ENCODE peak calls at places on chromosome 17, in seven cellular contexts. J, X, B, I, H, E and F are unnamed samples. For H3K9me2, the result is how much of the 10 kb centered on the place peaks cover.

GRCh38 chr17:1179635-1180433 is at the start of gene ABR:
- DNase-seq in J (peak), X (no peak), B (peak), I (no peak), H (no peak), E (peak), F (peak)

GRCh38 chr17:14311186-14311705 is 10.4 kb downstream of the HS3ST3B1 start:
- DNase-seq in J (no peak), X (no peak), B (no peak), I (no peak), H (no peak), E (no peak), F (no peak)

GRCh38 chr17:550776-551175 is 163.9 kb downstream of the VPS53 start:
- DNase-seq in J (no peak), X (no peak), B (peak), I (no peak), H (no peak), E (no peak), F (no peak)

GRCh38 chr17:82909322-82909904 is 69.6 kb upstream of the ZNF750 start:
- DNase-seq in J (no peak), X (no peak), B (no peak), I (no peak), H (no peak), E (no peak), F (no peak)

GRCh38 chr17:1597861-1598342 is 30.7 kb downstream of the SLC43A2 start:
- DNase-seq in J (peak), X (no peak), B (no peak), I (no peak), H (no peak), E (no peak), F (no peak)

GRCh38 chr17:6426356-6427101 is 8.4 kb downstream of the AIPL1 start:
- DNase-seq in J (no peak), X (no peak), B (no peak), I (no peak), H (no peak), E (no peak), F (no peak)

GRCh38 chr17:45740553-45741330 is 43.4 kb upstream of the CRHR1 start:
- DNase-seq in J (peak), X (no peak), B (peak), I (peak), H (peak), E (peak), F (peak)

GRCh38 chr17:61534414-61534813 is 56.6 kb downstream of the NACA2 start:
- DNase-seq in J (no peak), X (no peak), B (no peak), I (no peak), H (no peak), E (no peak), F (no peak)

GRCh38 chr17:42579794-42580551 is 2.4 kb upstream of the PSMC3IP start:
- DNase-seq in J (no peak), X (no peak), B (no peak), I (no peak), H (no peak), E (no peak), F (no peak)

GRCh38 chr17:67671492-67671891 is 46.2 kb upstream of the NOL11 start:
- DNase-seq in J (no peak), X (no peak), B (no peak), I (no peak), H (no peak), E (no peak), F (no peak)

GRCh38 chr17:6724009-6724408 is 10.8 kb upstream of the SLC13A5 start:
- DNase-seq in J (no peak), X (no peak), B (no peak), I (no peak), H (no peak), E (no peak), F (no peak)

GRCh38 chr17:19387921-19388521 is 1.0 kb upstream of the MFAP4 start:
- DNase-seq in J (peak), X (peak), B (peak), I (no peak), H (no peak), E (no peak), F (no peak)

GRCh38 chr17:64019486-64020067 is 856 bp downstream of the ICAM2 start:
- DNase-seq in J (no peak), X (no peak), B (no peak), I (no peak), H (peak), E (no peak), F (no peak)

GRCh38 chr17:27398691-27399090 is 57.6 kb upstream of the KSR1 start:
- DNase-seq in J (no peak), X (no peak), B (no peak), I (no peak), H (no peak), E (no peak), F (no peak)

GRCh38 chr17:32341857-32342602 is at the start of gene C17orf75:
- DNase-seq in J (peak), X (no peak), B (peak), I (peak), H (peak), E (peak), F (peak)

GRCh38 chr17:59803377-59803757 is 89.4 kb downstream of the TUBD1 start:
- DNase-seq in J (no peak), X (peak), B (no peak), I (no peak), H (no peak), E (peak), F (no peak)

GRCh38 chr17:13484020-13484419 is 117.7 kb downstream of the HS3ST3A1 start:
- DNase-seq in J (no peak), X (no peak), B (peak), I (no peak), H (no peak), E (no peak), F (no peak)

GRCh38 chr17:79844869-79845600 is 5.8 kb upstream of the CBX4 start:
- DNase-seq in J (peak), X (no peak), B (peak), I (no peak), H (peak), E (peak), F (peak)

GRCh38 chr17:58537266-58537665 is 22.8 kb upstream of the MTMR4 start:
- DNase-seq in J (no peak), X (no peak), B (no peak), I (no peak), H (no peak), E (no peak), F (no peak)

GRCh38 chr17:72976971-72977767 is 115.3 kb downstream of the SLC39A11 start:
- DNase-seq in J (peak), X (peak), B (peak), I (peak), H (no peak), E (peak), F (no peak)

GRCh38 chr17:2931901-2932300 is 131.5 kb downstream of the OR1D5 start:
- DNase-seq in J (no peak), X (no peak), B (no peak), I (no peak), H (no peak), E (no peak), F (no peak)

GRCh38 chr17:81374890-81375289 is 20.4 kb upstream of the BAHCC1 start:
- DNase-seq in J (no peak), X (no peak), B (no peak), I (no peak), H (no peak), E (no peak), F (no peak)

GRCh38 chr17:81370304-81370703 is 25.0 kb upstream of the BAHCC1 start:
- DNase-seq in J (no peak), X (no peak), B (no peak), I (no peak), H (no peak), E (no peak), F (no peak)

GRCh38 chr17:81371910-81372760 is 23.1 kb upstream of the BAHCC1 start:
- DNase-seq in J (peak), X (no peak), B (peak), I (peak), H (no peak), E (no peak), F (no peak)

GRCh38 chr17:81376946-81377733 is 18.1 kb upstream of the BAHCC1 start:
- DNase-seq in J (peak), X (no peak), B (no peak), I (no peak), H (no peak), E (no peak), F (no peak)

DNA sequence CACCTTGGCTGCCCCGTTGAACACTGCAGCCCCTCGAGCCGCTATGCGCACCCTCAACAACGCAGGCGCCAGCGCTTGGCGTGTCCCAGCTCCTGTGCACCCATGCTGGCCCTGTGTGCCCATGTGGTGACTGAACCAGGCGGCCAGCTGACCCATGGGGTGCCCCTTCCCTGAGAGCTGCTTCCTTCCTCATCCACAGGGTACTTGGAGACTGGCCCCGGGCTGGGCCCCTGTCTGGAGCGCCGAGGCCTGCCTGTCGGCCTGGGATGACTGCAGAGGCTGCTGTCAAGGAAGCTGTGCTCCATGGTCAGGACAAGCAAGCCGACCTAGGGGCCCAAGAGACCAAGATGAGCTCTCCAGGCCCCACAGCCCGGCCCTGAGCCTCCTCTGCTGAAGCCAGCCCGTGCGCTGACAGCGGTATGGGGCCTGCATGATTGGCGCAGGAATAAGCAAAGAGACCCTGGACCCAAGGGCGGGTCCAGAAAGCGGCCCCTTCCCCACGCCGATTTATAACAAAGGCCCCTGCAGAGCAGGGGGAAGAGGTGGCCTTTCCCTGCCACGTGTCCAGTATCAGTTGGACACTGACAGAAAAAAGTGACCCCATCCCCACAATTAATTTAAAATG is 21.6 kb upstream of the BAHCC1 start:
- DNase-seq in J (no peak), X (no peak), B (no peak), I (no peak), H (no peak), E (no peak), F (no peak)
- H3K9me2 ChIP-seq in J (under half), X (under half), B (under half), I (under half), H (under half), E (under half), F (under half)

GRCh38 chr17:44408786-44409185 is 19.3 kb upstream of the ITGA2B start:
- DNase-seq in J (no peak), X (no peak), B (no peak), I (no peak), H (no peak), E (no peak), F (no peak)

GRCh38 chr17:44414394-44415155 is 25.1 kb upstream of the ITGA2B start:
- DNase-seq in J (no peak), X (no peak), B (no peak), I (no peak), H (no peak), E (no peak), F (no peak)

DNA sequence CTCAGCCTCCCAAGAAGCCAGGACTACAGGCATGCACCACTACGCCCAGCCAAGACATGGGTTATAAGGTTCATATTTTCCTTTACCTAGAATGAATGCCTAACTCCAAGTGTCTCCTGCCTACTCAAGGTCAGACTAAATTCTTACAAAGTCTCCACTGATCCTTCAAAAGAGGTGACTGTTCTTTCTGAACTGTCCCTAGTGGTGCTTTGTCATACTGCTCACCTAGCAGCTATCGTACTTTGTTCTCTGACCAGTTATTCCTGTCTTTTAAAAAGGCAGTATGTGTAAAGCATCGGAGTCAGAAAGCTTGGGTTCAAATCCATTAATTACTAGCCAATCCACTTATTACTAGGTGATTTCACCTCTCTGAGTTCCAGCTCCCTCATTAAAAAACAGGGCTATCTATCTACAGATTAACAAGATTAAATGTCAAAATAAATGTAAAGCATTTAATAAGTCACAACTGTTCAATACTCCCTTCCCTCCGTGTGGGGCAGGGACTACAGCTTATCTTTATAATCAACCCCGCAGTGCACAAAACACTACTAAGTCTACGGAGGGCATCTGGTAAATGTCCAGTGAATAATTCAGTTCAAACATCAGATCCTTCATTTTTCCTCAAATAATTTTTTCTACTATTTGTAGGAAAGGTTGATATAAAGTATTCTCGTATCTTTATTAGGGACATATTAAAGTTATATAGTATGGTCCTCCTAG is 20.0 kb upstream of the ITGA2B start:
- DNase-seq in J (no peak), X (no peak), B (no peak), I (no peak), H (no peak), E (no peak), F (no peak)
- H3K4me2 ChIP-seq in J (no peak), X (no peak), B (no peak), I (no peak), H (no peak), E (no peak), F (no peak)

DNA sequence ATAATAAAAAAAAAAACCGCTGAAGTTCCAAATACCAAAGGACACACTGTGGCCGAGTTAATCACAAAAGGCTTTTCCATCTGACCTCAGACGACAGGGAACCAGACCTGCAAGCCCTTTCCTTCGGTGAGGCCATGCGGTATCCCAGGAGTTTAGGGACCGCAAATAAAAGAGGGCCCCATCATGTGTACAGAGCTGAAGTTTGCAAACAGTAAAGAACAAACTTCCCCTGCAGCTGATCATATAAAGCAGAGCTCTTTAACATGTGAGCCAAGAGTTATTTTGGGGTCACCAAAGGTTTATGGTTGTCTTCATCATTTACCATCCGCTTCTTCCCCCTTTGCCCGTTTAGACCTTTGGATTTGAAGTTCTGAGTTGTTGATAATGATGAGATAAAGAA is 33.0 kb upstream of the FOXJ1 start:
- DNase-seq in J (no peak), X (no peak), B (no peak), I (no peak), H (no peak), E (no peak), F (no peak)
- H3K9me2 ChIP-seq in J (under half), X (under half), B (under half), I (under half), H (under half), E (under half), F (under half)

DNA sequence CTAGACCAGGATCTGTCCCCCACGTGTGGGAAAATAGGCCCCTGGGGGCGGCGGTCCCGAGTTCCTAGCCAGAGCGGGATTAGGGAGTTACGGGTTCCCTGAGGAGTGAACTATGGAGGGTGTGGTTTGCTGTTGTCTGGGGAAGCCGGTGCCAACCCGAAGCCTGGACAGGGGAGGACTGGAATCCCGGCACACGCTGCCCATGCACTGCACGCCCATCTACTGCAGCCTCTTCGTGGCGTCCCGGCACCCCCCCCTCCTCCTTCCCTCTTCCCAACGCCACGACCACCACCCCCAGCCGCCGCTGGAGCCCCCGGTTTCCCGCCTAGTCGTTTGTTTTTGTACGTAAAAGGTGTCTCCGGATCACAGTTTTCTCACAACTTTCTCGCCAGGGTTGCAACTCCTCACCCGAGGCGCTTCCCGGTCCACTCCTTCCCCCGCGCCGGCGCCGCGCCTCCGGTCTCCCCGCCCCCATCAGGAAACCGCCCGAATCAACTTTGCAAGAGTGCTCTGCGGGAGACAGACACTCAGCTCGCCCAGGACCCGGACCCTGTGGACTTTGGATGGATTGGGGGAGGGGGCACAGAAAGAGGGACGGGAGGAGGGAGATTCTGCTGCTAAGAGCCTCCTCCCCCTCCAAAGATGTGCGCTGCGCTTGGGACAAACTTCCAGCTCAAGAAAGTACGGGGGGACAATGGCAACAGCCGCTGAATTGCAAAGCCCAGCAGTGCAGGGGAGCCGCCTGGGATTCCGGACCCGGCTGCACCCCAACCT is 1.4 kb upstream of the LHX1 start:
- DNase-seq in J (no peak), X (peak), B (no peak), I (no peak), H (no peak), E (no peak), F (no peak)
- H3K4me2 ChIP-seq in J (peak), X (peak), B (no peak), I (peak), H (peak), E (no peak), F (no peak)